ENCODE peak calls at places on chromosomes 11 and 22, in seven cellular contexts. One of them, this sample, is unnamed.

GRCh38 chr11:10941429-10941828 is 83.6 kb upstream of the ZBED5 start:
- DNase-seq in brain microvascular endothelial cell: no peak
- DNase-seq in AG04450: no peak
- DNase-seq in esophagus squamous epithelium: no peak
- DNase-seq in lung: peak
- DNase-seq in nephron progenitor cell: no peak
- DNase-seq in lower lobe of right lung: no peak
- DNase-seq in this sample: no peak

GRCh38 chr22:47474895-47475294 is 712.4 kb downstream of the TBC1D22A start:
- DNase-seq in AG04450: no peak
- DNase-seq in nephron progenitor cell: no peak
- DNase-seq in lung: no peak
- DNase-seq in lower lobe of right lung: no peak
- DNase-seq in esophagus squamous epithelium: no peak
- DNase-seq in brain microvascular endothelial cell: no peak
- DNase-seq in this sample: no peak

GRCh38 chr11:78323356-78323755 is 94.3 kb downstream of the GAB2 start:
- DNase-seq in nephron progenitor cell: no peak
- DNase-seq in lung: no peak
- DNase-seq in AG04450: no peak
- DNase-seq in brain microvascular endothelial cell: no peak
- DNase-seq in lower lobe of right lung: no peak
- DNase-seq in esophagus squamous epithelium: no peak
- DNase-seq in this sample: no peak

GRCh38 chr11:64876226-64876750 is 2.1 kb downstream of the EHD1 start:
- DNase-seq in nephron progenitor cell: no peak
- DNase-seq in esophagus squamous epithelium: no peak
- DNase-seq in brain microvascular endothelial cell: no peak
- DNase-seq in lung: no peak
- DNase-seq in lower lobe of right lung: no peak
- DNase-seq in AG04450: no peak
- DNase-seq in this sample: no peak

GRCh38 chr11:16902979-16903378 is 111.2 kb downstream of the PLEKHA7 start:
- DNase-seq in AG04450: no peak
- DNase-seq in lower lobe of right lung: no peak
- DNase-seq in esophagus squamous epithelium: no peak
- DNase-seq in brain microvascular endothelial cell: no peak
- DNase-seq in nephron progenitor cell: no peak
- DNase-seq in lung: no peak
- DNase-seq in this sample: no peak

GRCh38 chr11:7696424-7696823 is 9.9 kb downstream of the OVCH2 start:
- DNase-seq in brain microvascular endothelial cell: no peak
- DNase-seq in esophagus squamous epithelium: no peak
- DNase-seq in nephron progenitor cell: no peak
- DNase-seq in AG04450: no peak
- DNase-seq in lung: no peak
- DNase-seq in lower lobe of right lung: no peak
- DNase-seq in this sample: no peak

GRCh38 chr22:45318558-45319318 is 9.0 kb downstream of the FAM118A start:
- DNase-seq in nephron progenitor cell: no peak
- DNase-seq in brain microvascular endothelial cell: no peak
- DNase-seq in esophagus squamous epithelium: no peak
- DNase-seq in AG04450: no peak
- DNase-seq in lung: no peak
- DNase-seq in lower lobe of right lung: no peak
- DNase-seq in this sample: no peak

GRCh38 chr11:66958232-66958955 is at the start of gene PC:
- DNase-seq in brain microvascular endothelial cell: peak
- DNase-seq in lower lobe of right lung: peak
- DNase-seq in nephron progenitor cell: peak
- DNase-seq in lung: peak
- DNase-seq in esophagus squamous epithelium: peak
- DNase-seq in AG04450: peak
- DNase-seq in this sample: peak

GRCh38 chr11:12281571-12282478 is 95.5 kb upstream of the PARVA start:
- DNase-seq in lower lobe of right lung: peak
- DNase-seq in AG04450: peak
- DNase-seq in brain microvascular endothelial cell: peak
- DNase-seq in lung: peak
- DNase-seq in nephron progenitor cell: peak
- DNase-seq in esophagus squamous epithelium: no peak
- DNase-seq in this sample: peak

GRCh38 chr11:11996321-11997174 is 11.9 kb downstream of the DKK3 start:
- DNase-seq in lung: no peak
- DNase-seq in nephron progenitor cell: no peak
- DNase-seq in lower lobe of right lung: no peak
- DNase-seq in brain microvascular endothelial cell: no peak
- DNase-seq in AG04450: no peak
- DNase-seq in esophagus squamous epithelium: no peak
- DNase-seq in this sample: no peak

GRCh38 chr11:119572481-119573424 is 149.8 kb upstream of the THY1 start:
- DNase-seq in nephron progenitor cell: no peak
- DNase-seq in AG04450: no peak
- DNase-seq in brain microvascular endothelial cell: no peak
- DNase-seq in lung: no peak
- DNase-seq in esophagus squamous epithelium: no peak
- DNase-seq in lower lobe of right lung: no peak
- DNase-seq in this sample: no peak

GRCh38 chr22:35437038-35437437 is 37.1 kb downstream of the MCM5 start:
- DNase-seq in AG04450: no peak
- DNase-seq in lower lobe of right lung: no peak
- DNase-seq in brain microvascular endothelial cell: no peak
- DNase-seq in lung: no peak
- DNase-seq in nephron progenitor cell: no peak
- DNase-seq in esophagus squamous epithelium: no peak
- DNase-seq in this sample: no peak

GRCh38 chr22:21857501-21857914 is 9.9 kb downstream of the MAPK1 start:
- DNase-seq in esophagus squamous epithelium: no peak
- DNase-seq in lung: no peak
- DNase-seq in lower lobe of right lung: no peak
- DNase-seq in brain microvascular endothelial cell: no peak
- DNase-seq in nephron progenitor cell: no peak
- DNase-seq in AG04450: no peak
- DNase-seq in this sample: no peak

GRCh38 chr22:41524809-41525449 is 19.3 kb downstream of the POLR3H start:
- DNase-seq in esophagus squamous epithelium: no peak
- DNase-seq in lower lobe of right lung: no peak
- DNase-seq in nephron progenitor cell: no peak
- DNase-seq in brain microvascular endothelial cell: peak
- DNase-seq in lung: no peak
- DNase-seq in AG04450: no peak
- DNase-seq in this sample: no peak

GRCh38 chr11:111957663-111958415 is 20.7 kb downstream of the DIXDC1 start:
- DNase-seq in brain microvascular endothelial cell: no peak
- DNase-seq in esophagus squamous epithelium: no peak
- DNase-seq in lower lobe of right lung: no peak
- DNase-seq in lung: no peak
- DNase-seq in AG04450: no peak
- DNase-seq in nephron progenitor cell: no peak
- DNase-seq in this sample: no peak

GRCh38 chr11:14360976-14361375 is 2.0 kb upstream of the RRAS2 start:
- DNase-seq in esophagus squamous epithelium: no peak
- DNase-seq in nephron progenitor cell: no peak
- DNase-seq in lung: no peak
- DNase-seq in lower lobe of right lung: no peak
- DNase-seq in brain microvascular endothelial cell: no peak
- DNase-seq in AG04450: no peak
- DNase-seq in this sample: no peak

GRCh38 chr11:14357843-14358728 is 897 bp downstream of the RRAS2 start:
- DNase-seq in brain microvascular endothelial cell: peak
- DNase-seq in lung: peak
- DNase-seq in lower lobe of right lung: peak
- DNase-seq in esophagus squamous epithelium: no peak
- DNase-seq in nephron progenitor cell: peak
- DNase-seq in AG04450: no peak
- DNase-seq in this sample: no peak

GRCh38 chr11:14359573-14360031 is 619 bp upstream of the RRAS2 start:
- DNase-seq in lung: no peak
- DNase-seq in nephron progenitor cell: no peak
- DNase-seq in esophagus squamous epithelium: no peak
- DNase-seq in AG04450: no peak
- DNase-seq in brain microvascular endothelial cell: no peak
- DNase-seq in lower lobe of right lung: no peak
- DNase-seq in this sample: no peak

GRCh38 chr11:14356342-14356741 is 2.6 kb downstream of the RRAS2 start:
- DNase-seq in brain microvascular endothelial cell: no peak
- DNase-seq in esophagus squamous epithelium: no peak
- DNase-seq in AG04450: no peak
- DNase-seq in nephron progenitor cell: no peak
- DNase-seq in lower lobe of right lung: no peak
- DNase-seq in lung: no peak
- DNase-seq in this sample: no peak

DNA sequence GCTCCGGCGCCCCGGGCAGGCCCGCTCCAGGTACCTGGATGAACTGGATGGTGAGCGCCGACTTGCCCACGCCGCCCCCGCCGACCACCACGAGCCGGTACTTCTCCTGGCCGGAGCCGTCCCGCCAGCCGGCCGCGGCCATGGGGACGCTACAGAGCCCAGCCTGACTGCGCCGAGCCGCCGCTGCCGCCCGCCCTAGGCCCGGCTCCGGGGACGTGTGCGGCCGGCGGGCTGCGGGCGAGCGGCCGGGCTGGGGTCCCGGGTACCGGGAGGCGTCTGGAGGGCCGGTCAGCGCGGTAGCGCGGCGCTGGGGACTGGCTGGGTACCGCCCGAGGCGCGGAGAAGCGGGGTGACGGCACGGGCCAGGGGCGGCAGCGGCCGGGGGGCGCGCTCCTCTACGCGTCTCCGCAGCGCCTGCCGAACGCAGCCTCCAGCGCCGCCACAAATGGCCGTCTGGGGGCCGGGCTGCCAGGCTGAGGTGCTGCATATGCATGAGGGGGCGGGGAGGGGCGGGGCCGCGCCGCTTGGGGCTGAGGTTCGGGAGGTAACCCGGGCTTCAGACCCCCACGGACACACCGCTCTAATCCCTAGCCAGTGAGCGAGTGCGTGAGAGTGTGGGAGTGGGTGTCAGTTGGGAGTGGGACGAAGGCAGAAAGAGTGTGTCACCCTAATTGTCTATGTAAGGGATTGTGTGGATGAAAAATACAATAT is at the start of gene RRAS2:
- DNase-seq in nephron progenitor cell: peak
- DNase-seq in lung: peak
- DNase-seq in esophagus squamous epithelium: no peak
- DNase-seq in brain microvascular endothelial cell: peak
- DNase-seq in AG04450: no peak
- DNase-seq in lower lobe of right lung: peak
- DNase-seq in this sample: no peak
- TF ChIP-seq CTCF in nephron progenitor cell: no peak
- TF ChIP-seq CTCF in lung: no peak
- TF ChIP-seq CTCF in esophagus squamous epithelium: no peak
- TF ChIP-seq CTCF in brain microvascular endothelial cell: peak
- TF ChIP-seq CTCF in AG04450: no peak
- TF ChIP-seq CTCF in lower lobe of right lung: no peak
- TF ChIP-seq CTCF in this sample: no peak

GRCh38 chr11:114059984-114060401 is 482 bp downstream of the ZBTB16 start:
- DNase-seq in nephron progenitor cell: no peak
- DNase-seq in lower lobe of right lung: peak
- DNase-seq in brain microvascular endothelial cell: no peak
- DNase-seq in lung: no peak
- DNase-seq in AG04450: no peak
- DNase-seq in esophagus squamous epithelium: no peak
- DNase-seq in this sample: no peak
- TF ChIP-seq CTCF in nephron progenitor cell: no peak
- TF ChIP-seq CTCF in lower lobe of right lung: peak
- TF ChIP-seq CTCF in brain microvascular endothelial cell: peak
- TF ChIP-seq CTCF in lung: no peak
- TF ChIP-seq CTCF in AG04450: no peak
- TF ChIP-seq CTCF in esophagus squamous epithelium: peak
- TF ChIP-seq CTCF in this sample: no peak

DNA sequence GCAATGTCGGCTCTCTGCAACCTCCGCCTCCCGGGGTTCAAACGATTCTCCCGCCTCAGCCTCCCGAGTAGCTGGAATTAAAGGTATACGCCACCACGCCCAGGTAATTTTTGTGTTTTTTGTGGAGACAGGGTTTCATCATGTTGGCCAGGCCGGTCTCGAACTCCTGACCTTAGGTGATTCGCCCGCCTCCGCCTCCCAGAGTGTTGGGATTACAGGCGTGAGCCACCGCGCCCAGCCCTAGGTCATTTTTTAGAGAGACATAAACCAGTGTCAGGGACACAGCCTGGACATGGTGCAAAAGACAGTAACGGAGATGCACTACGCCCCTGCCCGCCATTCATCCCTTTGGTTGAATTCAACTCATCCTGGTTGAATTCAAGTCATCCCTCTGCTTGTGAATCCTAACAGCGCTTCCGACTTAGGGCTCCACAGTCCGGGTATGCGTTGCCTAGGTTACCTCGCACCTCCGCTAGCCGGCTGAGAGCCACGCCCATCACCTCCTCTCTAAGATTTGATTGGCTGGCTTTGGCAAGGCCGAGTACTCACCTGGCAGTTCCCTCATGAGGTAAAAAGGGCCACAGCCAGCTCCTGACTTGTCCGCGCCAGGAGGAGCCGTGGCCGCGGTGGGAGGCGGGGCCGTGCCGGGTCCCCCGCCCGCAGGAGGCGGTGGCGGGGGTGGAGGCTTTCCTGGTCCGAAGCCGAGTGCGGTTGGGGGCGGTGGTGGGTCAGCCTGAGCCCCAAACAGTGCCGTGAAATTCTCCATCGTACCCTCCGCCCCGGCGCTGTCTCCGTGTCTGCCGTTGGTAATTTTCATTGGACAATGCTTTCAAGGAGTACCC is at the start of gene MED19:
- DNase-seq in lung: peak
- DNase-seq in AG04450: peak
- DNase-seq in brain microvascular endothelial cell: peak
- DNase-seq in esophagus squamous epithelium: peak
- DNase-seq in lower lobe of right lung: peak
- DNase-seq in nephron progenitor cell: peak
- DNase-seq in this sample: peak
- TF ChIP-seq CTCF in lung: no peak
- TF ChIP-seq CTCF in AG04450: no peak
- TF ChIP-seq CTCF in brain microvascular endothelial cell: no peak
- TF ChIP-seq CTCF in esophagus squamous epithelium: peak
- TF ChIP-seq CTCF in lower lobe of right lung: no peak
- TF ChIP-seq CTCF in nephron progenitor cell: no peak
- TF ChIP-seq CTCF in this sample: no peak

DNA sequence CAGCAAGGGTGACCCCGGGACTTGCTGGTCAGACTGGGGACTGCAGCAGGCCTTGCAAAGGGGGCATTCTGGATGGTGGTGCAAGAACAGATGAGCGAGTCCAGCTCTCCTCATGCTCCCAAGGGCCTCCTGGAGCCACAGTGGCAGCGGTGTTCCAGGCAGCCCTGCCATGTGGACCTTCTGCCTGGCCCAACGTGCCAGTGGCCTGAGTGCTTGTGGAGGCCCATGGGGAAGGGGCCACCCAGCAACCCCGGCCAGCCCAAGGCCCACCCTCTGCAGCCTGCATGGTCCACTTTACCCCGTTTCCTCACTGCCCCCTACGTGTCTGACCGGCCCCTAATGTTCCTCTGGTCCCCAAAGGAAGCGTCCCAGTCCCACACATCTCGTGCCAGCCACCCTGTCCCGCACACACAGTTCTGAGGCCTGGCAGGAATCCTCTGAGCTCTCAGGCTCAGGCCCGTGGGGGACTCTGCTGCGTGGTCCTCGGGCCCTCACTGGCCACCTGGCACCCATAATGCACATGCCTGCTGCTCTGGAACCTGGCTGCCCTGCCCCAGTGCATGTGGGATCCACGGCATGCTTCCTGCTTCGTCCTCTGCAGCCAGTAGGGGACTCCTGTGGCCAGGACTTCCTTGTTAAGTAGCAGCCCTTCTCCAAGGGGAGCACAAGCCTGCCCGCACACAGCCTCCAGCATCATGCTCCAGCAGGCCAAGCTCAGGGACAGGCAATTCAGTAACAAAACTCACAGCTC is 85.5 kb downstream of the DGCR2 start:
- DNase-seq in lower lobe of right lung: peak
- DNase-seq in AG04450: no peak
- DNase-seq in esophagus squamous epithelium: no peak
- DNase-seq in nephron progenitor cell: no peak
- DNase-seq in lung: no peak
- DNase-seq in brain microvascular endothelial cell: no peak
- DNase-seq in this sample: peak
- TF ChIP-seq CTCF in lower lobe of right lung: no peak
- TF ChIP-seq CTCF in AG04450: peak
- TF ChIP-seq CTCF in esophagus squamous epithelium: no peak
- TF ChIP-seq CTCF in nephron progenitor cell: no peak
- TF ChIP-seq CTCF in lung: no peak
- TF ChIP-seq CTCF in brain microvascular endothelial cell: peak
- TF ChIP-seq CTCF in this sample: no peak

This sample was measured in CD14-positive monocyte.